ENCODE peak calls at places on chromosomes 2 and 18, in four cellular contexts. One of them, this sample, is unnamed.

GRCh38 chr2:236680461-236680860 is 110.8 kb downstream of the ACKR3 start:
- DNase-seq in SK-N-SH: no peak
- DNase-seq in K562: no peak
- DNase-seq in H1: no peak
- DNase-seq in this sample: no peak

GRCh38 chr2:122927710-122928249 is 1097.3 kb upstream of the CNTNAP5 start:
- DNase-seq in SK-N-SH: no peak
- DNase-seq in K562: no peak
- DNase-seq in H1: no peak
- DNase-seq in this sample: no peak

GRCh38 chr18:27964811-27965210 is 212.1 kb downstream of the CDH2 start:
- DNase-seq in H1: no peak
- DNase-seq in SK-N-SH: no peak
- DNase-seq in K562: no peak
- DNase-seq in this sample: no peak

GRCh38 chr2:133641497-133641896 is 73.2 kb upstream of the NCKAP5 start:
- DNase-seq in K562: no peak
- DNase-seq in SK-N-SH: no peak
- DNase-seq in H1: no peak
- DNase-seq in this sample: peak; percentile 14

GRCh38 chr2:45330617-45331016 is 280.4 kb downstream of the SRBD1 start:
- DNase-seq in SK-N-SH: no peak
- DNase-seq in K562: no peak
- DNase-seq in H1: no peak
- DNase-seq in this sample: no peak

GRCh38 chr2:169504651-169505050 is 4.9 kb upstream of the KLHL41 start:
- DNase-seq in K562: no peak
- DNase-seq in SK-N-SH: no peak
- DNase-seq in H1: no peak
- DNase-seq in this sample: no peak

GRCh38 chr18:58787750-58788149 is 76.9 kb upstream of the ZNF532 start:
- DNase-seq in K562: no peak
- DNase-seq in SK-N-SH: no peak
- DNase-seq in H1: no peak
- DNase-seq in this sample: no peak

GRCh38 chr18:66749030-66749429 is 145.1 kb upstream of the CDH19 start:
- DNase-seq in K562: no peak
- DNase-seq in H1: no peak
- DNase-seq in SK-N-SH: peak; percentile 34
- DNase-seq in this sample: no peak

GRCh38 chr2:161650116-161651015 is 26.1 kb downstream of the SLC4A10 start:
- DNase-seq in SK-N-SH: no peak
- DNase-seq in H1: no peak
- DNase-seq in K562: no peak
- DNase-seq in this sample: no peak

GRCh38 chr2:177754476-177754873 is 318.1 kb downstream of the PDE11A start:
- DNase-seq in K562: peak; percentile 41
- DNase-seq in SK-N-SH: peak; percentile 10
- DNase-seq in H1: no peak
- DNase-seq in this sample: no peak

GRCh38 chr2:43943323-43943722 is 52.5 kb downstream of the LRPPRC start:
- DNase-seq in SK-N-SH: no peak
- DNase-seq in H1: no peak
- DNase-seq in K562: no peak
- DNase-seq in this sample: no peak

GRCh38 chr2:8694737-8695136 is 12.9 kb downstream of the ID2 start:
- DNase-seq in K562: no peak
- DNase-seq in SK-N-SH: no peak
- DNase-seq in H1: no peak
- DNase-seq in this sample: no peak

GRCh38 chr2:239824866-239825704 is 200.1 kb downstream of the NDUFA10 start:
- DNase-seq in K562: no peak
- DNase-seq in H1: no peak
- DNase-seq in SK-N-SH: peak; percentile 2
- DNase-seq in this sample: peak; percentile 66

GRCh38 chr2:151347294-151347693 is 10.1 kb upstream of the TNFAIP6 start:
- DNase-seq in K562: no peak
- DNase-seq in H1: no peak
- DNase-seq in SK-N-SH: no peak
- DNase-seq in this sample: no peak

GRCh38 chr2:38835990-38836389 is 39.7 kb downstream of the DHX57 start:
- DNase-seq in H1: no peak
- DNase-seq in K562: no peak
- DNase-seq in SK-N-SH: no peak
- DNase-seq in this sample: no peak

GRCh38 chr2:209719034-209719433 is 52.6 kb upstream of the UNC80 start:
- DNase-seq in K562: no peak
- DNase-seq in SK-N-SH: no peak
- DNase-seq in H1: no peak
- DNase-seq in this sample: no peak

GRCh38 chr2:240981273-240981672 is 17.1 kb upstream of the SNED1 start:
- DNase-seq in K562: no peak
- DNase-seq in SK-N-SH: no peak
- DNase-seq in H1: no peak
- DNase-seq in this sample: no peak

GRCh38 chr18:57748770-57749603 is 54.1 kb downstream of the ATP8B1 start:
- DNase-seq in SK-N-SH: no peak
- DNase-seq in H1: no peak
- DNase-seq in K562: no peak
- DNase-seq in this sample: no peak

GRCh38 chr2:135870571-135870970 is 5.7 kb downstream of the MCM6 start:
- DNase-seq in SK-N-SH: no peak
- DNase-seq in K562: no peak
- DNase-seq in H1: no peak
- DNase-seq in this sample: no peak

GRCh38 chr2:224596289-224596688 is 11.1 kb upstream of the CUL3 start:
- DNase-seq in K562: no peak
- DNase-seq in H1: no peak
- DNase-seq in SK-N-SH: no peak
- DNase-seq in this sample: no peak

GRCh38 chr2:127064642-127065250 is 42.2 kb downstream of the BIN1 start:
- DNase-seq in SK-N-SH: peak; percentile 80
- DNase-seq in K562: peak; percentile 97
- DNase-seq in H1: peak; percentile 43
- DNase-seq in this sample: peak; percentile 51

GRCh38 chr2:37189452-37190153 is 1.1 kb upstream of the SULT6B1 start:
- DNase-seq in SK-N-SH: no peak
- DNase-seq in K562: peak; percentile 31
- DNase-seq in H1: peak; percentile 69
- DNase-seq in this sample: peak; percentile 65

GRCh38 chr2:145184741-145185671 is 665.1 kb upstream of the ZEB2 start:
- DNase-seq in H1: no peak
- DNase-seq in SK-N-SH: no peak
- DNase-seq in K562: no peak
- DNase-seq in this sample: no peak

GRCh38 chr2:47404356-47404755 is 1.4 kb downstream of the MSH2 start:
- DNase-seq in H1: no peak
- DNase-seq in K562: peak; percentile 68
- DNase-seq in SK-N-SH: no peak
- DNase-seq in this sample: no peak

GRCh38 chr18:71011389-71011788 is 722.5 kb downstream of the SOCS6 start:
- DNase-seq in SK-N-SH: no peak
- DNase-seq in K562: no peak
- DNase-seq in H1: no peak
- DNase-seq in this sample: no peak

GRCh38 chr2:238920601-238921001 is 72.7 kb downstream of the TWIST2 start:
- DNase-seq in H1: no peak
- DNase-seq in K562: no peak
- DNase-seq in SK-N-SH: no peak
- DNase-seq in this sample: no peak

GRCh38 chr2:38788306-38788705 is 10.3 kb downstream of the GEMIN6 start:
- DNase-seq in K562: no peak
- DNase-seq in SK-N-SH: no peak
- DNase-seq in H1: no peak
- DNase-seq in this sample: no peak

GRCh38 chr2:148876190-148876588 is 1.2 kb downstream of the KIF5C start:
- DNase-seq in SK-N-SH: peak; percentile 78
- DNase-seq in K562: no peak
- DNase-seq in H1: no peak
- DNase-seq in this sample: peak; percentile 40

GRCh38 chr2:9286553-9287399 is 80.2 kb downstream of the ASAP2 start:
- DNase-seq in SK-N-SH: no peak
- DNase-seq in H1: no peak
- DNase-seq in K562: no peak
- DNase-seq in this sample: no peak

GRCh38 chr2:168180483-168180882 is 66.9 kb downstream of the STK39 start:
- DNase-seq in K562: no peak
- DNase-seq in H1: no peak
- DNase-seq in SK-N-SH: no peak
- DNase-seq in this sample: no peak

GRCh38 chr2:38433607-38433975 is 56.5 kb upstream of the ATL2 start:
- DNase-seq in H1: no peak
- DNase-seq in SK-N-SH: no peak
- DNase-seq in K562: no peak
- DNase-seq in this sample: no peak

GRCh38 chr18:70469916-70470315 is 181.1 kb downstream of the SOCS6 start:
- DNase-seq in K562: no peak
- DNase-seq in SK-N-SH: peak; percentile 65
- DNase-seq in H1: no peak
- DNase-seq in this sample: no peak

GRCh38 chr18:58316943-58317342 is 272.9 kb downstream of the NEDD4L start:
- DNase-seq in K562: no peak
- DNase-seq in SK-N-SH: no peak
- DNase-seq in H1: no peak
- DNase-seq in this sample: no peak

GRCh38 chr2:46555646-46556205 is 76.4 kb downstream of the TMEM247 start:
- DNase-seq in K562: no peak
- DNase-seq in SK-N-SH: no peak
- DNase-seq in H1: no peak
- DNase-seq in this sample: no peak

GRCh38 chr2:222309766-222310165 is 11.0 kb upstream of the PAX3 start:
- DNase-seq in K562: no peak
- DNase-seq in H1: no peak
- DNase-seq in SK-N-SH: no peak
- DNase-seq in this sample: no peak

GRCh38 chr2:151029406-151030157 is 232.1 kb downstream of the RBM43 start:
- DNase-seq in H1: no peak
- DNase-seq in SK-N-SH: no peak
- DNase-seq in K562: no peak
- DNase-seq in this sample: no peak

GRCh38 chr18:70376914-70377258 is 88.0 kb downstream of the SOCS6 start:
- DNase-seq in K562: no peak
- DNase-seq in H1: no peak
- DNase-seq in SK-N-SH: no peak
- DNase-seq in this sample: no peak

GRCh38 chr2:231162036-231162345 is 36.4 kb upstream of the ARMC9 start:
- DNase-seq in K562: no peak
- DNase-seq in SK-N-SH: no peak
- DNase-seq in H1: no peak
- DNase-seq in this sample: no peak

GRCh38 chr2:102304711-102305591 is 6.4 kb upstream of the IL1RL1 start:
- DNase-seq in SK-N-SH: no peak
- DNase-seq in K562: no peak
- DNase-seq in H1: no peak
- DNase-seq in this sample: no peak
- TF ChIP-seq TEAD4 in SK-N-SH: no peak
- TF ChIP-seq TEAD4 in K562: no peak
- TF ChIP-seq TEAD4 in H1: no peak
- TF ChIP-seq TEAD4 in this sample: no peak

GRCh38 chr2:11574176-11575046 is 40.6 kb downstream of the GREB1 start:
- DNase-seq in H1: no peak
- DNase-seq in K562: no peak
- DNase-seq in SK-N-SH: no peak
- DNase-seq in this sample: no peak
- TF ChIP-seq TEAD4 in H1: no peak
- TF ChIP-seq TEAD4 in K562: no peak
- TF ChIP-seq TEAD4 in SK-N-SH: no peak
- TF ChIP-seq TEAD4 in this sample: no peak

GRCh38 chr2:75537658-75538057 is 23.1 kb downstream of the EVA1A start:
- DNase-seq in SK-N-SH: no peak
- DNase-seq in H1: no peak
- DNase-seq in K562: no peak
- DNase-seq in this sample: no peak

GRCh38 chr2:75543446-75543845 is 17.3 kb downstream of the EVA1A start:
- DNase-seq in H1: no peak
- DNase-seq in K562: no peak
- DNase-seq in SK-N-SH: no peak
- DNase-seq in this sample: no peak

GRCh38 chr2:75541430-75541829 is 19.3 kb downstream of the EVA1A start:
- DNase-seq in H1: no peak
- DNase-seq in SK-N-SH: no peak
- DNase-seq in K562: no peak
- DNase-seq in this sample: no peak

GRCh38 chr2:75539955-75540716 is 20.6 kb downstream of the EVA1A start:
- DNase-seq in SK-N-SH: no peak
- DNase-seq in H1: no peak
- DNase-seq in K562: no peak
- DNase-seq in this sample: no peak

GRCh38 chr2:75540994-75541393 is 19.7 kb downstream of the EVA1A start:
- DNase-seq in K562: no peak
- DNase-seq in H1: no peak
- DNase-seq in SK-N-SH: no peak
- DNase-seq in this sample: no peak
- TF ChIP-seq TEAD4 in K562: no peak
- TF ChIP-seq TEAD4 in H1: no peak
- TF ChIP-seq TEAD4 in SK-N-SH: no peak
- TF ChIP-seq TEAD4 in this sample: no peak

DNA sequence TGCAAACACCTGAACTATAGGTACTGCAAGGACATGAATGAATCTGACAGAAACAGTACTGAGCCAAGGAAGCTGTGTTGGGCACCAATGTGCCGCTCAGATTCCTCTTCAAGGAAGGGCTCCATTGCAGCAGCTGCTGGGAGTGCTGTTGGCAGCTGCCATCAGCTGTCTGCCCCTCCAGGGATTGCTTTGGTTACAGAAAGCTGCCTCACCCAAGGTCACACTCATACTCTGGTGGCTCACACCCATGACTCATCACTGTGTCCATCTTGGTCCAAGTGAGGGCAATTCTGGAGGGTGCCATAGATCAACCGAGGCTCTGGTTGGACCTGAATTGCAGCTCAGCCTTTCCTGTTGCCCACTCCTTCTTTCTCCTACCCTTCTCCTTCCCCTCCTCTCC is 24.4 kb upstream of the TRPM8 start:
- DNase-seq in SK-N-SH: peak; percentile 12
- DNase-seq in H1: no peak
- DNase-seq in K562: no peak
- DNase-seq in this sample: no peak
- TF ChIP-seq TEAD4 in SK-N-SH: no peak
- TF ChIP-seq TEAD4 in H1: no peak
- TF ChIP-seq TEAD4 in K562: no peak
- TF ChIP-seq TEAD4 in this sample: no peak

GRCh38 chr2:100625731-100626130 is 62.9 kb downstream of the PDCL3 start:
- DNase-seq in SK-N-SH: peak; percentile 36
- DNase-seq in K562: no peak
- DNase-seq in H1: no peak
- DNase-seq in this sample: no peak
- TF ChIP-seq TEAD4 in SK-N-SH: no peak
- TF ChIP-seq TEAD4 in K562: no peak
- TF ChIP-seq TEAD4 in H1: no peak
- TF ChIP-seq TEAD4 in this sample: no peak